ENCODE peak calls at places on chromosomes 16 and 17, in six cellular contexts. I is HFFc6, L is NB4, N is AG04449, R is AG10803, M is GM13976. F is an unnamed sample.

GRCh38 chr17:1323336-1323735 is 43.9 kb downstream of the TRARG1 start:
- DNase-seq in R (no peak), N (no peak), M (no peak), L (peak), I (no peak), F (peak)

GRCh38 chr17:4476512-4477070 is 22.1 kb upstream of the SPNS2 start:
- DNase-seq in R (no peak), L (no peak), I (no peak), M (no peak), N (no peak), F (no peak)

GRCh38 chr16:89114159-89114981 is 20.7 kb downstream of the ACSF3 start:
- DNase-seq in I (peak), L (peak), R (peak), M (no peak), N (no peak), F (peak)

GRCh38 chr17:15134363-15134762 is 130.8 kb downstream of the PMP22 start:
- DNase-seq in L (no peak), M (no peak), R (no peak), I (no peak), N (no peak), F (no peak)

GRCh38 chr17:75998327-75998795 is 2.3 kb upstream of the CDK3 start:
- DNase-seq in R (no peak), N (no peak), I (peak), L (no peak), M (no peak), F (no peak)

GRCh38 chr16:17269434-17269833 is 201.3 kb downstream of the XYLT1 start:
- DNase-seq in N (no peak), I (no peak), L (peak), R (peak), M (no peak), F (no peak)

GRCh38 chr17:72301887-72302286 is 181.1 kb downstream of the SOX9 start:
- DNase-seq in R (no peak), N (no peak), M (no peak), I (no peak), L (no peak), F (no peak)

GRCh38 chr17:60471451-60471850 is 49.2 kb downstream of the CHCT1 start:
- DNase-seq in L (no peak), R (no peak), I (no peak), N (no peak), M (no peak), F (no peak)

GRCh38 chr17:956905-957304 is 22.7 kb downstream of the NXN start:
- DNase-seq in R (no peak), N (no peak), L (no peak), M (no peak), I (peak), F (no peak)

GRCh38 chr17:78879679-78880186 is 23.3 kb downstream of the CEP295NL start:
- DNase-seq in M (no peak), I (peak), R (peak), L (no peak), N (peak), F (peak)

DNA sequence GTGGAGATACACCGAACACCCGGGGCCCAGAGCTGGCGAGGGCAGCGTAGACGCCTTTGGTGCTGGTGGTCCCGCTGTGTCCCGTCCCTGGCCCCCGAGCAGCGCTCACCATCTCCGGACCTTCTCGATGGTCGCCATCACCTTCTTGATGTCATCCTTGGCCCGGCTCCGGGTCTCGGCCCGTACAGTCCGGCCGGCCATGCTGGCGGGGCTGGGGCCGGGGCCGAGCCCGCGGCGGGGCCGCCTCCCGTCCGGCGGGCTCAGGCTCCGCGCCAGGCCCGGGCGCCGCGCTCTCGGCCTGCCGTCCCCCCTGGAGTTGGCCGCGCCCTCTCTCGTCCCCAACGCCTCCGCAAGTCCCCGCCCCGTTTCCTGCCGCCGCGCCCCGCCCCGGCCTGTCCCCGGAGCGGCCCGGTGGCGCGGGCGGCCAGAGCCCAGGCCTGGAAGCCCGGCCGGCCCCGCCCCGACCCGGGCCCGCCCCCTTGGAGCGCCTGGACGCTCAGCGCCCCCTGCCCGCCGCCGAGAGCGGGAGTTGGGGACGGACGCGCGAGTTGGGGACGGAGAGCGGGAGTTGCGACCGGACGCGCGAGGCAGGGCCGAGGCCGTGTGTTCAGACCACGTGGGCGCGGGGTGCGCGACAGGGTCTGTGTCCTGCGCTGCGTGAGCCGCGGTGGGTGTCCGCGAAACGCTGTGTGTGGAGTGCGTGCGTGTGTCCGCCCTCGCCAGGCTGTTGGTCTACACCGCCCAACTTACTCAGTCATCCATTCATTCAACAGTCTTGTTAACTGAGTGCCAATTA is at the start of gene BCL7C:
- DNase-seq in I (peak), M (peak), N (no peak), L (peak), R (peak), F (peak)
- TF ChIP-seq CTCF in I (peak), M (peak), N (peak), L (peak), R (no peak), F (peak)

GRCh38 chr16:77785365-77785764 is 3.0 kb upstream of the VAT1L start:
- DNase-seq in N (no peak), M (no peak), I (no peak), L (no peak), R (no peak), F (no peak)

GRCh38 chr16:77787452-77787851 is 912 bp upstream of the VAT1L start:
- DNase-seq in R (no peak), N (no peak), L (no peak), I (no peak), M (no peak), F (no peak)

GRCh38 chr16:77786448-77786847 is 1.9 kb upstream of the VAT1L start:
- DNase-seq in M (no peak), I (no peak), L (no peak), R (no peak), N (no peak), F (no peak)

GRCh38 chr16:77782694-77783093 is 5.7 kb upstream of the VAT1L start:
- DNase-seq in N (no peak), R (no peak), I (no peak), L (peak), M (peak), F (no peak)

DNA sequence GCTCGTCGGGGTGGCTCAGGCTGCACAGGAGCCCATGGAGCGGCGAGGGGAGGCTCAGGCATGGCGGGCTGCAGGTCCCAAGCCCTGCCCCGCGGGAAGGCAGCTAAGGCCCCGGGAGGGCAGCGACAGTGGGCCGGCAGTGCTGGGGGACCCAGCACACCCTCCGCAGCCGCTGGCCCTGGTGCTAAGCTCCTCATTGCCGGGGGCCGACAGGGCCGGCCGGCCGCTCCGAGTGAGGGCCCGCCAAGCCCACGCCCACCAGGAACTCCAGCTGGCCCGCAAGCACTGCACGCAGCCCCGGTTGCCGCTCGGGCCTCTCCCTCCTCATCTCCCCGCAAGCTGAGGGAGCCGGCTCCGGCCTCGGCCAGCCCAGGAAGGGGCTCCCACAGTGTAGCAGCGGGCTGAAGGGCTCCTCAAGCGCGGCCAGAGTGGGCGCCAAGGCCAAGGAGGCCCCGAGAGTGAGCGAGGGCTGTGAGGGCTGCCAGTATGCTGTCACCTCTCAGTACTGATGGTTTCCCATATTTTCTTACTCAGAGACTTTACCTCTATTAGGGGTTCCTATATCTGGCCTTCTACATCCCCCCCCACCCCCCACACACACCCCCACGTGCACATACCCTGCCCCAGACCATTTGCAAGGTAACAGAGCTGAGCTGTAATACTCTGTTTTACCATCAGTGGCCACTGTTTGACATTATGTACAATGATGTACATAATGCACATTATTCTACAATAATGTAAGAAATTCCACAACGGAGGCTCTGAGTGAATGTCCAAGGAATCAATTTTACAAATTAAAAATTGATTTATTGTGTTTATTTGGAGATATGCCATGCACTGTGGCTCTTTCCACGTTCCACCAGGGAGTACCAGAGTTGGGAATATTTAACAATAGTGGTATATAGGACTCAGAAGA is 3.7 kb upstream of the VAT1L start:
- DNase-seq in I (no peak), R (no peak), M (peak), N (no peak), L (peak), F (no peak)
- TF ChIP-seq CTCF in I (peak), R (peak), M (no peak), N (peak), L (no peak), F (peak)

DNA sequence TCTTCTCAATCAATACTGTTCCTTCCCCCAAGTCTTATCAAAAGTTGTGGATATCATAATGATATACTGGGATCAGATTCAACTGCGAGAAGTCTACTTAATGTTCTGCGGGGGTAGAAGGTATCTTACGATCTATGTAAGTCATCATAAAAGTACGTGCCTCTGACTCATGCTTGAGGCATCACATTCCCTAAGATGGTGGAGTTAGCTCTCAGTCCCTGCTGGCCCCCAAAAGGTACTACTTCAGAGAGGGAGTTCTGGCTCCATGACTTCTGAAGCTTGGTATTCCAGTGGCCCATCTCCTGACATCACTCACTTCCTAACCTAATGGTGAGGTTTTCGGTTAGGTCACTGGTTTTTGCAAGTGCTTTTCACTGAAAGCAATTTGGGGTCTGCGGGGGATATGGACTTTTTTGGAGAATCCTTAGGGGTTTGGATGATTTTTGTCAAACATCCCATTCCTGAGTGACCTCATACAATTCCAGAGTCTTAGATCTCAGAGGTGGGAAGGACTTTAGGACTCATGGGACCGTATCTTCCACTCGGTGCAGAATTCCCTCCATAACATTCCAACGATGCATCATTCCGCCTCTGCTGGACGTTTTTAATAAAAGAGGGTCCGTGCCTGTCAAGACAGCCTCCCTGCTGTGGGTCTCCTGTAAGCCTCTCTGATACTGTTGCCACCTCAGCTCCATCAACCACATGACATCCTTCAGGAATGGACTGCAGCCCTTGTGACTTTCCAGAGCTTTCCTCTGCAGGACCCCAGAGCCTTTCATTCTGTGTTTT is 74.3 kb downstream of the DYNLRB2 start:
- DNase-seq in R (peak), I (peak), M (no peak), N (peak), L (no peak), F (peak)
- TF ChIP-seq CTCF in R (peak), I (peak), M (no peak), N (peak), L (no peak), F (peak)

DNA sequence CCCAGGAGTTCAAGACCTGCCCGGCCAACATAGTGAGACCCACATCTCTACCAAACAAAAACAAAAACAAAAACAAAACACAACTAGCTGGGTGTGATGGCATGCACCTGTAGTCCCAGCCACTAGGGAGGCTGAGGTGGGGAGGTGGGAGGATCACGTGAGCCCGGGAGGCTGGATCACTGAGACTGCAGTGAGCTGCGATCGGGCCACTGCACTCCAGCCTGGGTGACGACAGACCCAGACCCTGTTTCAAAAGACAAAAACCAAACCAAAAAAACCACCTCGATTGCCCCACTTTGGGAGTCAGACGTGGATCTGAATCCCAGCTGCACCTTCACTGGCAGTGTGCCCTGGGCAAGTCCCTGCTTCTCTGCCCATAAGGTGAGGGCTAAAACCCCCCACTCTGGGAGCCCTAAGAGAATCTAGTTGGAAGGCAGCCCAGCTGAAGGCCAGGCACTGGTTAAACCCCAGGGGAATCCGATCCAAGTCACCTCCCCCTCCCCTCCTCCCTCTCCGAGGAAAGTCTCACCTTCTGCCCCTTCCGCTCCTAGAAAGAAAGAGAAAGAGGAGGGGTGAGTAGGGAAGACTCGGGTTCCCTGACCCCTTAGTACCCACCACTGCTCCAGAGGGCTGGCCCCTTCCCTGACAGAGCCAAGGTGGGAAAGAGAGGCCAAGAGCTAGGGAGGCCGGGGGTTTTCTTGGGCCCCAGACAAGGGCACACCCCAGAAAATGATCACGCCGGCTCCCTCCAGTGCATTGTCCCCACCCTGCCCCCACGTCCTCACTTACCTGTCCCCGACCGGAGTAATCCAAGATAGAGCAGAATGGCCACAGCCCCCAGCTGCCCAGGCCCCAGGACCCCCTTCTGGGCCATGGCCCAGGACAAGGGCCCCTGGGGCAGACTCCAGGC is 647 bp downstream of the PRSS8 start:
- DNase-seq in I (no peak), R (peak), N (no peak), M (no peak), L (peak), F (no peak)
- TF ChIP-seq CTCF in I (no peak), R (no peak), N (no peak), M (no peak), L (no peak), F (no peak)

GRCh38 chr17:8753976-8754440 is 4.3 kb downstream of the SPDYE4 start:
- DNase-seq in R (peak), I (peak), N (no peak), L (peak), M (peak), F (peak)
- TF ChIP-seq CTCF in R (peak), I (peak), N (peak), L (peak), M (peak), F (peak)

DNA sequence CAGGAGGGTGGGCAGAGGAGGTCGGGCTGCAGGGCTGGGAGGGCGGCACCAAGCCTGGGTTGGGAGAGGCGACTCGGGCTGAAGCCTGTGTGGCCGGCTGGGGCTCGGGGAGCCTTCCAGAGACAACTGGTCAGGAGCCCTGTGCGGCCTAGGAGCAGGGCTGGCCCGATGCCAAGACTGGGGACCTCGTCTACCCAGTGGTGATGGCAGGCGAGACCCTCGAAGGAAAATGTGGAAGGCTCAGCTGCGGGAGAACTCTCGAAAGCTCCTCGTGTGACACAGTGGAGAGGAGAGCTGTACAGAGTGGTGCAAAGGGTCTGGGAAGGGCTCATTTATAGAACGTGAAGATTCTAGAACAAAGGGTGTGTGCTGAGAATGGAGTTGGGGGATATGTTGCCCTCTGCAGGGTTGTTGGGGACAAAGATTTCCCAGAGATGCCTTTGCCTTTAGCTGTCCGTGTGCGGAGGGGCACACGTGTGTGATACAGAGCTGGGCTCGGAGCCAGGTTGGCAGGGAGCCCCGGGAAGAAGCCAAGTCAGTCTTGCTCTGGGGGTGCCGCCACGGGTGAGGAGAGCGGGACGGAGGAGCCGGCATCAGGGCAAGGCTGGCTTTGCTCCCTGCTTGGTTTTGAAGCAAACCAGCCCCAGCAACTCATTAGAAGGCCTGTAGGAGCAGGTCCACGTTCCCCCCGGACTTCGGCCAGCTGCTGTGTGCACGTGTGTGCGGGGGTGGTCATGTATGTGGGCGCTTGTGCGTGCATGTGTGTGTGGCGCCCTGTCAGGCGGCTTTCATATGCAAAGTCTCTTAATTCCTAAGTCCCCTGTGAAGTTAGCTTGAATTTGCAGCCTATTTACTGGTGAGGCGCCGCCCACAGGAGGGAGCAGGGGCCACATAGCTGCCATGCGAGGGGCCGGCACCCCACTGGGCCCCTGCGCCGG is 132.4 kb upstream of the CHMP6 start:
- DNase-seq in M (no peak), N (peak), I (peak), L (no peak), R (peak), F (peak)
- TF ChIP-seq CTCF in M (no peak), N (peak), I (peak), L (no peak), R (peak), F (peak)

GRCh38 chr16:67287960-67288359 is 8.6 kb downstream of the PLEKHG4 start:
- DNase-seq in N (no peak), L (no peak), M (no peak), R (no peak), I (no peak), F (no peak)
- TF ChIP-seq CTCF in N (no peak), L (no peak), M (no peak), R (no peak), I (no peak), F (no peak)

GRCh38 chr17:2370211-2370589 is 30.7 kb downstream of the MNT start:
- DNase-seq in L (no peak), R (no peak), I (no peak), N (no peak), M (no peak), F (no peak)

GRCh38 chr17:2368383-2368782 is 31.1 kb downstream of the SGSM2 start:
- DNase-seq in R (no peak), L (no peak), N (no peak), I (no peak), M (no peak), F (no peak)

GRCh38 chr17:2371183-2372130 is 29.4 kb downstream of the MNT start:
- DNase-seq in M (no peak), I (no peak), R (no peak), L (no peak), N (no peak), F (no peak)

GRCh38 chr17:2369039-2369438 is 31.7 kb downstream of the SGSM2 start:
- DNase-seq in N (no peak), R (no peak), L (no peak), M (no peak), I (no peak), F (no peak)

GRCh38 chr17:2369551-2370210 is 31.2 kb downstream of the MNT start:
- DNase-seq in M (no peak), L (no peak), I (no peak), R (no peak), N (no peak), F (no peak)
- TF ChIP-seq CTCF in M (no peak), L (no peak), I (no peak), R (no peak), N (no peak), F (peak)

GRCh38 chr16:82621796-82622195 is 5.0 kb upstream of the CDH13 start:
- DNase-seq in N (no peak), L (no peak), I (no peak), R (no peak), M (no peak), F (no peak)
- TF ChIP-seq CTCF in N (peak), L (peak), I (peak), R (peak), M (no peak), F (peak)

DNA sequence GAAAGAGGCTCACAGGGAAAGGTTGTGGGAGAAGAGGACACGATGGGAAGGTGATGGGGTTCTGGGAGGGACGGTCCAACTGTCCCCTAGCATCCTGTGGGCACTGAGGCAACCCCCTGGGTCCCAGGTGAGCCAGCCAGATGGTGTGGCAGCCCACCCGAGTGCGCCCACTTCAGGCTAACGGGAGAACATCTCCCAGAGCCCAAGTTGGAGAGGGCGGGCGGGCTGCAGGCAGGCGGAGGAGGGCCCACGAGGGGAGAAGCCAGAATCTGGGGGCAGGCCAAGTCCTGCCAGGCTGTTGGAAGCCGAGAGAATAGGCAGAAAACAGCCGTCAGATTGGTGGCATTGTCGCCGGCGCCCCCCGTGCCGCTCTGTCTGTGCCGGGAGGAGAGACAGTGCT is 13.8 kb upstream of the ABCC3 start:
- DNase-seq in N (no peak), L (no peak), M (no peak), R (no peak), I (no peak), F (no peak)
- TF ChIP-seq CTCF in N (no peak), L (no peak), M (no peak), R (no peak), I (peak), F (peak)